ENCODE peak calls at places on chromosomes 1 and 21, in eight cellular contexts. P is tibial nerve, K is K562, I is GM12892, A is sigmoid colon, X is NB4, S is prostate gland, Y is right lobe of liver. W is an unnamed sample.
A peak's percentile ranks its signal among the peaks of the same experiment; 100 is the strongest.

GRCh38 chr1:89001510-89001909 is 9.1 kb upstream of the KYAT3 start:
- DNase-seq in Y (no peak), I (no peak), S (no peak), K (no peak), A (no peak), P (no peak), X (no peak), W (no peak)

GRCh38 chr1:6130596-6130995 is 49.5 kb downstream of the CHD5 start:
- DNase-seq in X (no peak), P (no peak), K (no peak), S (no peak), A (peak; percentile 51), I (no peak), Y (peak; percentile 10), W (no peak)

GRCh38 chr21:14875704-14876364 is 189.0 kb downstream of the NRIP1 start:
- DNase-seq in Y (no peak), K (peak; percentile 18), S (no peak), A (no peak), P (no peak), I (no peak), X (no peak), W (no peak)

GRCh38 chr1:201488817-201489581 is 17.9 kb downstream of the CSRP1 start:
- DNase-seq in X (no peak), K (no peak), A (peak; percentile 92), Y (peak; percentile 90), S (no peak), I (no peak), P (peak; percentile 61), W (no peak)

GRCh38 chr1:44721521-44722361 is 9.2 kb downstream of the RNU5D-1 start:
- DNase-seq in P (no peak), I (peak; percentile 68), S (no peak), A (peak; percentile 73), K (peak; percentile 96), Y (no peak), X (peak; percentile 99), W (peak; percentile 53)

GRCh38 chr1:204491653-204492052 is 3.0 kb downstream of the PIK3C2B start:
- DNase-seq in K (no peak), Y (no peak), I (no peak), S (no peak), A (no peak), P (no peak), X (no peak), W (no peak)

GRCh38 chr1:200923607-200924006 is 28.9 kb downstream of the INAVA start:
- DNase-seq in S (no peak), K (no peak), I (no peak), Y (no peak), P (no peak), A (no peak), X (no peak), W (no peak)

GRCh38 chr1:25615563-25616079 is 970 bp upstream of the MAN1C1 start:
- DNase-seq in I (no peak), K (no peak), S (no peak), Y (no peak), X (peak; percentile 20), P (no peak), A (no peak), W (no peak)

GRCh38 chr1:220454155-220454777 is 73.7 kb upstream of the MARK1 start:
- DNase-seq in A (no peak), K (no peak), P (no peak), I (no peak), Y (no peak), S (no peak), X (no peak), W (no peak)

GRCh38 chr1:29539971-29540370 is 303.6 kb downstream of the PTPRU start:
- DNase-seq in X (no peak), A (peak; percentile 6), I (no peak), Y (no peak), K (no peak), P (no peak), S (no peak), W (peak; percentile 4)

GRCh38 chr1:25973610-25974355 is 24.1 kb downstream of the PAFAH2 start:
- DNase-seq in X (no peak), P (no peak), K (no peak), Y (no peak), I (no peak), S (no peak), A (no peak), W (no peak)

GRCh38 chr1:110393691-110394564 is 3.1 kb upstream of the SLC16A4 start:
- DNase-seq in P (no peak), K (no peak), S (no peak), Y (no peak), X (no peak), A (no peak), I (no peak), W (no peak)

GRCh38 chr21:45511661-45512431 is 30.4 kb downstream of the SLC19A1 start:
- DNase-seq in I (no peak), P (no peak), S (no peak), X (no peak), Y (peak; percentile 22), A (peak; percentile 59), K (no peak), W (peak; percentile 61)

GRCh38 chr1:230056098-230056497 is 10.9 kb upstream of the GALNT2 start:
- DNase-seq in K (no peak), S (no peak), I (no peak), A (no peak), X (no peak), P (no peak), Y (no peak), W (no peak)

GRCh38 chr1:157490337-157491165 is 61.8 kb downstream of the FCRL5 start:
- DNase-seq in X (peak; percentile 67), I (no peak), Y (peak; percentile 66), K (peak; percentile 47), A (no peak), P (peak; percentile 58), S (peak; percentile 55), W (peak; percentile 80)

GRCh38 chr1:176789571-176790090 is 326.7 kb downstream of the PAPPA2 start:
- DNase-seq in P (no peak), K (no peak), Y (no peak), I (no peak), S (no peak), A (no peak), X (no peak), W (no peak)

GRCh38 chr1:162284206-162284955 is 92.3 kb downstream of the SPATA46 start:
- DNase-seq in P (no peak), X (no peak), A (no peak), S (no peak), I (no peak), Y (no peak), K (no peak), W (peak; percentile 86)

GRCh38 chr1:199667079-199667478 is 360.4 kb upstream of the NR5A2 start:
- DNase-seq in I (no peak), Y (no peak), X (no peak), P (no peak), K (no peak), S (no peak), A (no peak), W (no peak)

GRCh38 chr1:225469051-225469450 is 41.2 kb upstream of the LBR start:
- DNase-seq in P (no peak), I (no peak), K (no peak), A (peak; percentile 37), X (no peak), S (no peak), Y (no peak), W (no peak)
- TF ChIP-seq POLR2A in P (no peak), I (no peak), K (no peak), A (no peak), X (no peak), S (no peak), Y (no peak), W (no peak)

GRCh38 chr1:208239518-208240381 is 4.4 kb downstream of the PLXNA2 start:
- DNase-seq in P (no peak), S (no peak), Y (peak; percentile 60), K (no peak), A (peak; percentile 10), X (no peak), I (no peak), W (peak; percentile 67)
- TF ChIP-seq POLR2A in P (no peak), S (no peak), Y (peak; percentile 51), K (no peak), A (no peak), X (no peak), I (no peak), W (no peak)

GRCh38 chr1:86704972-86705632 is 726 bp downstream of the SH3GLB1 start:
- DNase-seq in K (peak; percentile 60), A (peak; percentile 79), S (peak; percentile 40), P (peak; percentile 47), Y (no peak), X (peak; percentile 81), I (no peak), W (peak; percentile 49)
- TF ChIP-seq POLR2A in K (no peak), A (no peak), S (no peak), P (no peak), Y (no peak), X (no peak), I (no peak), W (no peak)

GRCh38 chr1:2641381-2642130 is 8.7 kb upstream of the MMEL1 start:
- DNase-seq in I (no peak), A (no peak), K (no peak), S (no peak), X (no peak), P (no peak), Y (peak; percentile 24), W (peak; percentile 24)

GRCh38 chr1:2643414-2644077 is 10.7 kb upstream of the MMEL1 start:
- DNase-seq in Y (peak; percentile 22), X (no peak), S (no peak), I (no peak), P (no peak), A (no peak), K (no peak), W (no peak)

GRCh38 chr1:2642131-2642559 is 9.3 kb upstream of the MMEL1 start:
- DNase-seq in Y (no peak), X (no peak), I (no peak), S (no peak), K (no peak), A (peak; percentile 70), P (no peak), W (peak; percentile 23)

GRCh38 chr1:2644171-2644570 is 11.4 kb upstream of the MMEL1 start:
- DNase-seq in Y (peak; percentile 20), S (no peak), P (no peak), I (no peak), A (peak; percentile 58), X (no peak), K (no peak), W (peak; percentile 25)

DNA sequence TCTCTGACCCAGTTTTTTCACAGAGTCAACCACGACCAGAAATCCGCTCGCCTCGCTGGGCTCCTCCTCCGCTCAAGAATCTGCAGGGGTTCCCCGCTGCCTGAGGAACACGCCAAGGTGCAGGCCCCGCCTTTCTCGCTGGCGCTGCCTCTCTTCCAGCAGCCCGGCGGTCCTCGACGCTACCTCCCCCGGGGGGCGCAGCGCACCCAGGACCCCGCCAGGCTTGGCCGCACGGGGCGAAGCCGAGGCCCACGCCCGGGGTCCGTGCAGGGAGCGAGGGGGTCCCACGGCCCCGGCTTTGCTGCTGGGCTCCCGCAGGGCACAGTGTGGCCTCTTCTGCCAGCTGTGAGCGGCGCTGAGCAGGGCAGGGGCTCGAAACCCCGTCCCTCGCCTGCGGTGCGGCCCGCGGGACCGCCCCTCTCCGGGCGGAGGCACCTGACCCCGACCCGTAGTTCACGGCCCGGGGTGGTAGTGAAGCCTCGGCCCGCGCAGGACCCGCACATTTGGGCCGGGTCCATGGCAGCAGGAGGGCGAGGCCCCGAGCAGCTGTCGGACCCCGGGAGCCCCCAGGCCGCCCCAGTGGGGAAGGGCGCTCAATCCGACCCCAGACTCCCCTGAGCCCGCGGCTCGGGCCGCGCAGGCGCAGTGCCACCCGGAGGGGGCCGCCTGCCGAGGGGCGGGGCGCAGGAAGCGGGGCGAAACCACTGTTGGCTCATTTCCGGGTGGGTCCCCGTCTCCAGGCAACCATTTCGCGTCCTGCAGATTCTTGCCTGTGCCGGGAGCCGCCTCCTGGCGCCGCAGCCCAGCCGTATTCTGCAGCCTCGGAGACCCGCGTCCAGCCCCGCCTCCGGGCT is 10.0 kb upstream of the MMEL1 start:
- DNase-seq in P (peak; percentile 78), X (peak; percentile 90), A (peak; percentile 96), S (peak; percentile 87), Y (peak; percentile 91), I (peak; percentile 100), K (peak; percentile 100), W (peak; percentile 90)
- TF ChIP-seq POLR2A in P (peak; percentile 78), X (peak; percentile 80), A (peak; percentile 67), S (peak; percentile 86), Y (peak; percentile 72), I (peak; percentile 53), K (peak; percentile 78), W (no peak)